ENCODE peak calls at places on chromosome X, in seven cellular contexts. O is ACHN; N is breast epithelium; A is activated CD4-positive, CD25-positive, alpha-beta regulatory T cell; Z is dorsolateral prefrontal cortex; I is activated naive CD4-positive, alpha-beta T cell treated with anti-CD3 and anti-CD28 coated beads, Interleukin-2, amount 50 U/mL, for 72 hours; Y is iris pigment epithelial cell. F is an unnamed sample.

GRCh38 chrX:154712781-154713391 is 38.0 kb downstream of the GAB3 start:
- DNase-seq in N (no peak), I (no peak), A (no peak), O (peak; percentile 31), Y (peak; percentile 78), Z (no peak), F (peak; percentile 79)

GRCh38 chrX:136735604-136736003 is 45.1 kb downstream of the ARHGEF6 start:
- DNase-seq in I (no peak), Y (no peak), N (no peak), Z (no peak), A (no peak), O (no peak), F (no peak)

GRCh38 chrX:33132569-33132968 is 78.8 kb downstream of the DMD start:
- DNase-seq in O (no peak), Y (no peak), A (no peak), N (no peak), I (no peak), Z (no peak), F (no peak)

GRCh38 chrX:130916636-130917422 is 13.8 kb upstream of the ENOX2 start:
- DNase-seq in O (peak; percentile 21), N (no peak), A (no peak), Y (peak; percentile 48), Z (no peak), I (no peak), F (peak; percentile 1)

GRCh38 chrX:22674947-22675346 is 324.8 kb upstream of the DDX53 start:
- DNase-seq in Z (no peak), A (no peak), Y (no peak), N (no peak), I (no peak), O (no peak), F (no peak)

GRCh38 chrX:42176790-42177189 is 253.4 kb upstream of the CASK start:
- DNase-seq in Z (no peak), O (no peak), Y (no peak), A (no peak), I (no peak), N (no peak), F (no peak)

GRCh38 chrX:123188081-123188480 is 4.0 kb downstream of the GRIA3 start:
- DNase-seq in N (no peak), Y (no peak), A (no peak), O (no peak), I (no peak), Z (no peak), F (no peak)

GRCh38 chrX:6738518-6739470 is 203.9 kb upstream of the VCX3A start:
- DNase-seq in N (no peak), I (no peak), A (no peak), O (no peak), Y (no peak), Z (no peak), F (no peak)

GRCh38 chrX:151815461-151815860 is 80.9 kb downstream of the CNGA2 start:
- DNase-seq in N (no peak), I (no peak), A (no peak), Z (no peak), O (no peak), Y (peak; percentile 23), F (no peak)

F was measured in NCI-H226.